ENCODE peak calls at places on chromosomes 12 and 14, in six cellular contexts. S, Z, F, D, N and O are unnamed samples.
A peak's percentile ranks its signal among the peaks of the same experiment; 100 is the strongest.

GRCh38 chr12:48125985-48126384 is 6.8 kb downstream of the PFKM start:
- DNase-seq in S (peak; percentile 85), Z (no peak), F (no peak), D (no peak), N (no peak), O (no peak)

GRCh38 chr14:103372552-103373304 is 12.5 kb upstream of the MARK3 start:
- DNase-seq in S (peak; percentile 8), Z (no peak), F (no peak), D (no peak), N (no peak), O (no peak)

GRCh38 chr14:106210650-106211049 is 684.3 kb downstream of the TMEM121 start:
- DNase-seq in S (no peak), Z (no peak), F (no peak), D (no peak), N (no peak), O (no peak)

GRCh38 chr12:43285248-43285647 is 266.8 kb downstream of the ADAMTS20 start:
- DNase-seq in S (no peak), Z (no peak), F (no peak), D (peak; percentile 23), N (peak; percentile 11), O (no peak)

GRCh38 chr12:93208011-93208410 is 169.7 kb upstream of the NUDT4 start:
- DNase-seq in S (no peak), Z (no peak), F (no peak), D (no peak), N (no peak), O (no peak)

GRCh38 chr14:58690801-58691516 is 53.2 kb downstream of the DACT1 start:
- DNase-seq in S (peak; percentile 52), Z (no peak), F (peak; percentile 80), D (no peak), N (peak; percentile 28), O (no peak)

GRCh38 chr14:89507926-89508460 is 91.0 kb upstream of the FOXN3 start:
- DNase-seq in S (no peak), Z (no peak), F (no peak), D (no peak), N (no peak), O (no peak)

GRCh38 chr12:31236998-31237637 is 88.8 kb downstream of the SINHCAF start:
- DNase-seq in S (no peak), Z (no peak), F (no peak), D (no peak), N (no peak), O (no peak)

GRCh38 chr12:46547421-46548340 is 175.1 kb upstream of the SLC38A2 start:
- DNase-seq in S (no peak), Z (no peak), F (no peak), D (no peak), N (no peak), O (no peak)

GRCh38 chr12:56020437-56021189 is at the start of gene IKZF4:
- DNase-seq in S (peak; percentile 92), Z (no peak), F (no peak), D (peak; percentile 82), N (no peak), O (no peak)

GRCh38 chr12:131312793-131313545 is 359.3 kb downstream of the ADGRD1 start:
- DNase-seq in S (no peak), Z (no peak), F (no peak), D (no peak), N (no peak), O (no peak)

GRCh38 chr12:89501793-89502192 is 22.8 kb downstream of the GALNT4 start:
- DNase-seq in S (no peak), Z (no peak), F (no peak), D (no peak), N (no peak), O (no peak)

GRCh38 chr12:27252934-27253333 is 8.8 kb downstream of the STK38L start:
- DNase-seq in S (no peak), Z (no peak), F (no peak), D (no peak), N (no peak), O (no peak)

GRCh38 chr14:36829547-36829946 is 167.9 kb downstream of the PAX9 start:
- DNase-seq in S (peak; percentile 46), Z (no peak), F (no peak), D (no peak), N (no peak), O (no peak)

GRCh38 chr12:109753054-109753401 is 39.4 kb downstream of the FAM222A start:
- DNase-seq in S (no peak), Z (peak; percentile 41), F (no peak), D (no peak), N (no peak), O (no peak)

GRCh38 chr14:23366163-23366921 is 1.4 kb upstream of the EFS start:
- DNase-seq in S (peak; percentile 88), Z (peak; percentile 92), F (peak; percentile 87), D (peak; percentile 83), N (peak; percentile 57), O (no peak)

GRCh38 chr12:15842106-15842505 is 40.1 kb upstream of the STRAP start:
- DNase-seq in S (no peak), Z (no peak), F (no peak), D (no peak), N (no peak), O (no peak)

GRCh38 chr14:104134061-104134965 is 4.1 kb upstream of the KIF26A start:
- DNase-seq in S (no peak), Z (peak; percentile 59), F (peak; percentile 56), D (no peak), N (no peak), O (no peak)

GRCh38 chr14:99777956-99778355 is 15.3 kb upstream of the EML1 start:
- DNase-seq in S (no peak), Z (no peak), F (no peak), D (no peak), N (no peak), O (no peak)

GRCh38 chr12:49776413-49776812 is 35.1 kb downstream of the TMBIM6 start:
- DNase-seq in S (peak; percentile 79), Z (peak; percentile 76), F (peak; percentile 83), D (no peak), N (peak; percentile 66), O (no peak)

GRCh38 chr14:66979083-66979974 is 209.9 kb upstream of the GARIN2 start:
- DNase-seq in S (no peak), Z (no peak), F (no peak), D (no peak), N (no peak), O (no peak)

GRCh38 chr14:72560856-72561493 is 332.9 kb downstream of the DPF3 start:
- DNase-seq in S (no peak), Z (no peak), F (no peak), D (no peak), N (no peak), O (no peak)

GRCh38 chr12:32946504-32947131 is 50.0 kb upstream of the PKP2 start:
- DNase-seq in S (no peak), Z (no peak), F (no peak), D (no peak), N (no peak), O (no peak)

GRCh38 chr14:94100847-94101246 is 9.7 kb upstream of the IFI27 start:
- DNase-seq in S (no peak), Z (no peak), F (no peak), D (no peak), N (no peak), O (no peak)

GRCh38 chr12:6236641-6236940 is 36.4 kb downstream of the CD9 start:
- DNase-seq in S (no peak), Z (no peak), F (no peak), D (no peak), N (no peak), O (no peak)

GRCh38 chr12:131389051-131390013 is 321.6 kb upstream of the SFSWAP start:
- DNase-seq in S (no peak), Z (no peak), F (no peak), D (no peak), N (no peak), O (no peak)

GRCh38 chr12:45273717-45274271 is 57.9 kb downstream of the ANO6 start:
- DNase-seq in S (peak; percentile 40), Z (peak; percentile 74), F (no peak), D (peak; percentile 29), N (peak; percentile 38), O (no peak)

GRCh38 chr12:123971449-123971769 is 1.2 kb downstream of the CCDC92 start:
- DNase-seq in S (no peak), Z (no peak), F (no peak), D (no peak), N (no peak), O (no peak)

GRCh38 chr14:104395941-104396681 is 183.5 kb upstream of the C14orf180 start:
- DNase-seq in S (no peak), Z (no peak), F (peak; percentile 67), D (peak; percentile 9), N (no peak), O (no peak)

GRCh38 chr12:54658306-54659264 is 10.4 kb upstream of the DCD start:
- DNase-seq in S (peak; percentile 20), Z (no peak), F (no peak), D (no peak), N (no peak), O (no peak)

GRCh38 chr12:51771008-51771407 is 77.5 kb downstream of the FIGNL2 start:
- DNase-seq in S (no peak), Z (no peak), F (no peak), D (no peak), N (no peak), O (no peak)

GRCh38 chr12:129028824-129029223 is 175.5 kb downstream of the GLT1D1 start:
- DNase-seq in S (no peak), Z (no peak), F (no peak), D (no peak), N (no peak), O (no peak)
- H3K27ac ChIP-seq in S (no peak overlapping the region), Z (no peak overlapping the region), F (no peak overlapping the region), D (no peak overlapping the region), N (no peak overlapping the region), O (no peak overlapping the region)

DNA sequence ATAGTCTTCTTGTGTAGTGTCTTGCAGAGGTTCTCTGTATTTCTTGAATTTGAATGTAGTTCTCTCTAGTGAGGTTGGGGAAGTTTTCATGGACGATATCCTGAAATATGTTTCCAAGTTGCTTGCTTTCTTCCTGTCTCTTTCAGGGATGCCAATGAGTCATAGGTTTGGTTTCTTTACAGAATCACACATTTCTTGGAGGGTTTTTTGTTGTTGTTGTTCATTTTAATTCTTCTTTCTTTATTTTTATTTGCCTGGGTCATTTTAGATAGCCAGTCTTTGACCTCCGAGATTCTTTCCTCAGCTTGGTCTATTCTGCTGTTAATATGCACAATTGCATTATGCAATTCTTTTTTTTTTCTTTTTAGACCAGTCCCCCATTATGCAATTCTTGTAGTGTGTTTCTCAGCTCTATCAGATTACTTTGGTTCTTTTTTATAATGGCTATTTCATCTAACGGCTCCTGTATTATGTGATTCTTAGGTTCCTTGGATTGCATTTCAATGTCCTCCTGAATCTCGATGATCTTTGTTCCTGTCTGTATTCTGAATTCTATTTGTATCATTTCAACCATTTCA is 338.9 kb downstream of the AEBP2 start:
- DNase-seq in S (no peak), Z (no peak), F (no peak), D (no peak), N (no peak), O (no peak)
- H3K27ac ChIP-seq in S (no peak overlapping the region), Z (peak overlapping the region; percentile 86), F (no peak overlapping the region), D (no peak overlapping the region), N (no peak overlapping the region), O (no peak overlapping the region)

GRCh38 chr14:74950795-74951442 is 4.5 kb downstream of the PGF start:
- DNase-seq in S (no peak), Z (no peak), F (peak; percentile 31), D (no peak), N (no peak), O (no peak)
- H3K27ac ChIP-seq in S (peak overlapping the region; percentile 8), Z (peak overlapping the region; percentile 79), F (no peak overlapping the region), D (no peak overlapping the region), N (no peak overlapping the region), O (no peak overlapping the region)

GRCh38 chr14:90616881-90617280 is 199.3 kb downstream of the TTC7B start:
- DNase-seq in S (no peak), Z (no peak), F (no peak), D (no peak), N (no peak), O (no peak)
- H3K27ac ChIP-seq in S (no peak overlapping the region), Z (peak overlapping the region; percentile 63), F (no peak overlapping the region), D (no peak overlapping the region), N (no peak overlapping the region), O (no peak overlapping the region)